ENCODE peak calls at places on chromosomes 3 and 15, in seven cellular contexts. U is stimulated activated CD4-positive, alpha-beta T cell treated with anti-CD3 and anti-CD28 coated beads, Interleukin-15, amount 100 ng/mL, for 1 hour; L is GM13977; I is ACHN; K is MCF 10A; E is IMR-90; S is HS-27A. T is an unnamed sample.

GRCh38 chr15:45254405-45255293 is 2.6 kb downstream of the SLC28A2 start:
- DNase-seq in U (no peak), I (peak), L (no peak), S (no peak), K (peak), E (peak), T (no peak)

GRCh38 chr15:67981118-67981685 is 72.9 kb upstream of the PIAS1 start:
- DNase-seq in E (no peak), S (no peak), U (no peak), L (no peak), I (no peak), K (no peak), T (no peak)

GRCh38 chr15:65072027-65072426 is 4.2 kb upstream of the RASL12 start:
- DNase-seq in S (no peak), U (no peak), E (peak), L (no peak), K (no peak), I (no peak), T (no peak)

GRCh38 chr15:28097656-28098359 is 1.3 kb downstream of the OCA2 start:
- DNase-seq in E (no peak), L (no peak), I (no peak), U (no peak), S (no peak), K (no peak), T (no peak)

GRCh38 chr3:177385831-177386301 is 188.6 kb upstream of the TBL1XR1 start:
- DNase-seq in L (no peak), S (no peak), I (no peak), K (peak), U (no peak), E (peak), T (no peak)

GRCh38 chr3:58305882-58306661 is at the start of the genes HTD2 and RPP14:
- DNase-seq in K (peak), I (peak), U (peak), S (peak), E (peak), L (peak), T (peak)

GRCh38 chr3:188185717-188186236 is 31.8 kb downstream of the LPP start:
- DNase-seq in E (no peak), K (peak), S (no peak), I (no peak), L (no peak), U (no peak), T (no peak)

GRCh38 chr3:106957021-106957420 is 420.2 kb upstream of the CCDC54 start:
- DNase-seq in S (no peak), L (no peak), K (no peak), U (no peak), I (no peak), E (peak), T (no peak)

GRCh38 chr3:21036888-21037287 is 714.1 kb downstream of the ZNF385D start:
- DNase-seq in S (no peak), E (no peak), I (no peak), K (no peak), U (no peak), L (no peak), T (no peak)

GRCh38 chr3:70658779-70659310 is 346.4 kb upstream of the MDFIC2 start:
- DNase-seq in K (no peak), U (no peak), S (no peak), L (no peak), E (no peak), I (no peak), T (no peak)